ENCODE peak calls at places on chromosome 16, in four cellular contexts. One of them, this sample, is unnamed.

GRCh38 chr16:47574091-47575054 is 113.2 kb downstream of the PHKB start:
- DNase-seq in H1: no peak
- DNase-seq in body of pancreas: no peak
- DNase-seq in spleen: no peak
- DNase-seq in this sample: no peak

GRCh38 chr16:17374668-17375255 is 96.0 kb downstream of the XYLT1 start:
- DNase-seq in H1: no peak
- DNase-seq in body of pancreas: no peak
- DNase-seq in spleen: no peak
- DNase-seq in this sample: no peak

GRCh38 chr16:50025544-50025931 is 513 bp downstream of the CNEP1R1 start:
- DNase-seq in H1: no peak
- DNase-seq in body of pancreas: peak; percentile 13
- DNase-seq in spleen: no peak
- DNase-seq in this sample: peak; percentile 23

GRCh38 chr16:87682852-87683399 is 80.6 kb downstream of the JPH3 start:
- DNase-seq in H1: no peak
- DNase-seq in body of pancreas: no peak
- DNase-seq in spleen: no peak
- DNase-seq in this sample: no peak

GRCh38 chr16:9139965-9140364 is 48.5 kb downstream of the HAPSTR1 start:
- DNase-seq in H1: no peak
- DNase-seq in body of pancreas: no peak
- DNase-seq in spleen: peak; percentile 39
- DNase-seq in this sample: peak; percentile 23

GRCh38 chr16:58299757-58300349 is 5.0 kb upstream of the PRSS54 start:
- DNase-seq in H1: peak; percentile 38
- DNase-seq in body of pancreas: no peak
- DNase-seq in spleen: no peak
- DNase-seq in this sample: peak; percentile 19

GRCh38 chr16:89410794-89411309 is 79.5 kb downstream of the ANKRD11 start:
- DNase-seq in H1: no peak
- DNase-seq in body of pancreas: peak; percentile 97
- DNase-seq in spleen: no peak
- DNase-seq in this sample: no peak

GRCh38 chr16:65733706-65734105 is 611.8 kb upstream of the CDH11 start:
- DNase-seq in H1: no peak
- DNase-seq in body of pancreas: no peak
- DNase-seq in spleen: no peak
- DNase-seq in this sample: no peak

GRCh38 chr16:52451971-52452421 is 94.9 kb downstream of the TOX3 start:
- DNase-seq in H1: no peak
- DNase-seq in body of pancreas: no peak
- DNase-seq in spleen: no peak
- DNase-seq in this sample: no peak

GRCh38 chr16:81429045-81429521 is 15.5 kb upstream of the CMIP start:
- DNase-seq in H1: no peak
- DNase-seq in body of pancreas: peak; percentile 81
- DNase-seq in spleen: no peak
- DNase-seq in this sample: peak; percentile 58

GRCh38 chr16:50680907-50681885 is at the start of gene SNX20:
- DNase-seq in H1: no peak
- DNase-seq in body of pancreas: no peak
- DNase-seq in spleen: peak; percentile 93
- DNase-seq in this sample: no peak

GRCh38 chr16:53809088-53809951 is 105.4 kb downstream of the FTO start:
- DNase-seq in H1: no peak
- DNase-seq in body of pancreas: no peak
- DNase-seq in spleen: no peak
- DNase-seq in this sample: no peak

GRCh38 chr16:27598226-27598625 is 48.3 kb downstream of the KATNIP start:
- DNase-seq in H1: no peak
- DNase-seq in body of pancreas: no peak
- DNase-seq in spleen: no peak
- DNase-seq in this sample: no peak

GRCh38 chr16:71927787-71928186 is 32.5 kb downstream of the IST1 start:
- DNase-seq in H1: no peak
- DNase-seq in body of pancreas: no peak
- DNase-seq in spleen: no peak
- DNase-seq in this sample: no peak

GRCh38 chr16:81585785-81586184 is 141.2 kb downstream of the CMIP start:
- DNase-seq in H1: peak; percentile 21
- DNase-seq in body of pancreas: no peak
- DNase-seq in spleen: no peak
- DNase-seq in this sample: no peak

GRCh38 chr16:27441276-27441675 is 39.3 kb downstream of the IL21R start:
- DNase-seq in H1: no peak
- DNase-seq in body of pancreas: no peak
- DNase-seq in spleen: peak; percentile 46
- DNase-seq in this sample: no peak

GRCh38 chr16:11412965-11413887 is 68.0 kb downstream of the RMI2 start:
- DNase-seq in H1: no peak
- DNase-seq in body of pancreas: no peak
- DNase-seq in spleen: no peak
- DNase-seq in this sample: no peak

GRCh38 chr16:19609359-19609758 is 53.9 kb downstream of the VPS35L start:
- DNase-seq in H1: no peak
- DNase-seq in body of pancreas: no peak
- DNase-seq in spleen: no peak
- DNase-seq in this sample: no peak

GRCh38 chr16:74169687-74170522 is 126.7 kb upstream of the PSMD7 start:
- DNase-seq in H1: no peak
- DNase-seq in body of pancreas: no peak
- DNase-seq in spleen: no peak
- DNase-seq in this sample: no peak

GRCh38 chr16:8858994-8859912 is 9.6 kb downstream of the CARHSP1 start:
- DNase-seq in H1: no peak
- DNase-seq in body of pancreas: no peak
- DNase-seq in spleen: peak; percentile 73
- DNase-seq in this sample: no peak

GRCh38 chr16:68324336-68324735 is 13.5 kb downstream of the PRMT7 start:
- DNase-seq in H1: no peak
- DNase-seq in body of pancreas: no peak
- DNase-seq in spleen: no peak
- DNase-seq in this sample: no peak

GRCh38 chr16:50600582-50601283 is 52.5 kb downstream of the NKD1 start:
- DNase-seq in H1: no peak
- DNase-seq in body of pancreas: no peak
- DNase-seq in spleen: no peak
- DNase-seq in this sample: no peak

GRCh38 chr16:89623511-89624232 is 10.2 kb downstream of the DPEP1 start:
- DNase-seq in H1: no peak
- DNase-seq in body of pancreas: no peak
- DNase-seq in spleen: no peak
- DNase-seq in this sample: no peak

GRCh38 chr16:7964717-7965116 is 625.6 kb downstream of the TMEM114 start:
- DNase-seq in H1: no peak
- DNase-seq in body of pancreas: no peak
- DNase-seq in spleen: no peak
- DNase-seq in this sample: no peak

GRCh38 chr16:4611337-4612023 is 3.2 kb downstream of the UBALD1 start:
- DNase-seq in H1: no peak
- DNase-seq in body of pancreas: no peak
- DNase-seq in spleen: peak; percentile 73
- DNase-seq in this sample: no peak

GRCh38 chr16:47492428-47493357 is 31.6 kb downstream of the PHKB start:
- DNase-seq in H1: no peak
- DNase-seq in body of pancreas: peak; percentile 33
- DNase-seq in spleen: peak; percentile 83
- DNase-seq in this sample: no peak

GRCh38 chr16:53744449-53744848 is 40.5 kb downstream of the FTO start:
- DNase-seq in H1: no peak
- DNase-seq in body of pancreas: no peak
- DNase-seq in spleen: peak; percentile 28
- DNase-seq in this sample: no peak

GRCh38 chr16:17273142-17273561 is 197.6 kb downstream of the XYLT1 start:
- DNase-seq in H1: no peak
- DNase-seq in body of pancreas: peak; percentile 67
- DNase-seq in spleen: no peak
- DNase-seq in this sample: peak; percentile 16

GRCh38 chr16:52570495-52571091 is 23.6 kb upstream of the TOX3 start:
- DNase-seq in H1: no peak
- DNase-seq in body of pancreas: no peak
- DNase-seq in spleen: no peak
- DNase-seq in this sample: no peak

GRCh38 chr16:54875443-54875842 is 55.2 kb upstream of the IRX5 start:
- DNase-seq in H1: no peak
- DNase-seq in body of pancreas: no peak
- DNase-seq in spleen: no peak
- DNase-seq in this sample: no peak

GRCh38 chr16:49592507-49593422 is 219.2 kb downstream of the C16orf78 start:
- DNase-seq in H1: peak; percentile 49
- DNase-seq in body of pancreas: no peak
- DNase-seq in spleen: peak; percentile 56
- DNase-seq in this sample: peak; percentile 47

GRCh38 chr16:4246777-4247476 is 5.0 kb upstream of the SRL start:
- DNase-seq in H1: no peak
- DNase-seq in body of pancreas: no peak
- DNase-seq in spleen: no peak
- DNase-seq in this sample: no peak

GRCh38 chr16:138049-138417 is 440 bp downstream of the NPRL3 start:
- DNase-seq in H1: no peak
- DNase-seq in body of pancreas: no peak
- DNase-seq in spleen: peak; percentile 87
- DNase-seq in this sample: no peak

GRCh38 chr16:75204410-75204758 is 2.6 kb downstream of the CTRB2 start:
- DNase-seq in H1: no peak
- DNase-seq in body of pancreas: peak; percentile 49
- DNase-seq in spleen: no peak
- DNase-seq in this sample: no peak

GRCh38 chr16:30534368-30535105 is at the start of gene ZNF747:
- DNase-seq in H1: peak; percentile 70
- DNase-seq in body of pancreas: peak; percentile 95
- DNase-seq in spleen: peak; percentile 97
- DNase-seq in this sample: peak; percentile 85
- TF ChIP-seq POLR2A in H1: peak; percentile 81
- TF ChIP-seq POLR2A in body of pancreas: no peak
- TF ChIP-seq POLR2A in spleen: peak; percentile 20
- TF ChIP-seq POLR2A in this sample: peak; percentile 28

GRCh38 chr16:78098544-78099371 is 696 bp upstream of the WWOX start:
- DNase-seq in H1: no peak
- DNase-seq in body of pancreas: no peak
- DNase-seq in spleen: peak; percentile 76
- DNase-seq in this sample: no peak

GRCh38 chr16:78098087-78098486 is 1.4 kb upstream of the WWOX start:
- DNase-seq in H1: no peak
- DNase-seq in body of pancreas: no peak
- DNase-seq in spleen: no peak
- DNase-seq in this sample: no peak

GRCh38 chr16:78097522-78097921 is 1.9 kb upstream of the WWOX start:
- DNase-seq in H1: no peak
- DNase-seq in body of pancreas: no peak
- DNase-seq in spleen: no peak
- DNase-seq in this sample: no peak

GRCh38 chr16:78100162-78100467 is 661 bp downstream of the WWOX start:
- DNase-seq in H1: no peak
- DNase-seq in body of pancreas: no peak
- DNase-seq in spleen: no peak
- DNase-seq in this sample: no peak

DNA sequence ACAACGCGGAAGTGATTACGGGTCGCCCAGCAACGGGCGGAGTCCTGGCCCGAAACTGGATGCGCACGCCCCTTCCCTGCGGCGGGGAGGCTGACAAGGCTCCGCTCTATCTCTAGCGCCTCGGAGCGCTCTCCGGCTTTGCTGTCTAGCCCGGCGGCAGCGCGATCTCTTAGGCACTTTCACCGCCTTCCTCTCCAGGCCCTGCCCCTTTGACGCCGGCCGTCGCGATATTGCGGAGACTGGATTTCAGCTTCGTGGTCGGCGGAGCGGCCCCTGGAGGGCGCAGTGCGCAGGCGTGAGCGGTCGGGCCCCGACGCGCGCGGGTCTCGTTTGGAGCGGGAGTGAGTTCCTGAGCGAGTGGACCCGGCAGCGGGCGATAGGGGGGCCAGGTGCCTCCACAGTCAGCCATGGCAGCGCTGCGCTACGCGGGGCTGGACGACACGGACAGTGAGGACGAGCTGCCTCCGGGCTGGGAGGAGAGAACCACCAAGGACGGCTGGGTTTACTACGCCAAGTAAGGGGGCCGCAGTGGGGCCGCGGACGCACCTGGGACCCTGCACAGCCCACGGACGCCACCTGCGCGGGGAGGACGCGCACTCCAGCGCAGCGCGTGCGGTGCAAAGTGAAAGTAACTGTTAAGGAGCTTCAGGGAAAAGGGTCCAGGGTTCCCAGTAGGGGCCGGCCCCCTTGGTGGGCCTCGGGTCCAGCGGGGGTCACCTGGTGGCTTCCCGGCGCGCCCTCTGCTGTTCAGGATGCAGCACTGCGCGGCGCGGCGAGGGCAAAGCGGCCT is at the start of gene WWOX:
- DNase-seq in H1: peak; percentile 93
- DNase-seq in body of pancreas: peak; percentile 97
- DNase-seq in spleen: peak; percentile 99
- DNase-seq in this sample: peak; percentile 93
- TF ChIP-seq POLR2A in H1: no peak
- TF ChIP-seq POLR2A in body of pancreas: peak; percentile 74
- TF ChIP-seq POLR2A in spleen: peak; percentile 64
- TF ChIP-seq POLR2A in this sample: peak; percentile 66

GRCh38 chr16:1351582-1352362 is at the start of the genes GNPTG and TSR3:
- DNase-seq in H1: peak; percentile 53
- DNase-seq in body of pancreas: peak; percentile 90
- DNase-seq in spleen: peak; percentile 97
- DNase-seq in this sample: peak; percentile 97
- TF ChIP-seq POLR2A in H1: no peak
- TF ChIP-seq POLR2A in body of pancreas: peak; percentile 48
- TF ChIP-seq POLR2A in spleen: no peak
- TF ChIP-seq POLR2A in this sample: peak; percentile 72

GRCh38 chr16:13919330-13919682 is 648 bp upstream of the ERCC4 start:
- DNase-seq in H1: no peak
- DNase-seq in body of pancreas: peak; percentile 35
- DNase-seq in spleen: no peak
- DNase-seq in this sample: no peak

GRCh38 chr16:13920510-13920818 is 510 bp downstream of the ERCC4 start:
- DNase-seq in H1: no peak
- DNase-seq in body of pancreas: no peak
- DNase-seq in spleen: no peak
- DNase-seq in this sample: no peak

GRCh38 chr16:13923703-13924298 is 3.8 kb downstream of the ERCC4 start:
- DNase-seq in H1: no peak
- DNase-seq in body of pancreas: no peak
- DNase-seq in spleen: no peak
- DNase-seq in this sample: no peak

GRCh38 chr16:13921328-13921727 is 1.4 kb downstream of the ERCC4 start:
- DNase-seq in H1: no peak
- DNase-seq in body of pancreas: no peak
- DNase-seq in spleen: no peak
- DNase-seq in this sample: no peak

GRCh38 chr16:13919683-13920509 is at the start of gene ERCC4:
- DNase-seq in H1: peak; percentile 99
- DNase-seq in body of pancreas: peak; percentile 100
- DNase-seq in spleen: peak; percentile 99
- DNase-seq in this sample: peak; percentile 85
- TF ChIP-seq POLR2A in H1: no peak
- TF ChIP-seq POLR2A in body of pancreas: peak; percentile 90
- TF ChIP-seq POLR2A in spleen: no peak
- TF ChIP-seq POLR2A in this sample: peak; percentile 89

GRCh38 chr16:57260294-57260929 is 15.4 kb downstream of the ARL2BP start:
- DNase-seq in H1: peak; percentile 49
- DNase-seq in body of pancreas: peak; percentile 3
- DNase-seq in spleen: peak; percentile 63
- DNase-seq in this sample: peak; percentile 63
- TF ChIP-seq POLR2A in H1: no peak
- TF ChIP-seq POLR2A in body of pancreas: no peak
- TF ChIP-seq POLR2A in spleen: no peak
- TF ChIP-seq POLR2A in this sample: no peak